ENCODE peak calls at places on chromosomes 3 and 15, in seven cellular contexts. G is H1, W is HepG2, A is K562, Y is GM12892, F is GM12878, Q is SK-N-SH. X is an unnamed sample.

GRCh38 chr15:95932676-95933075 is 397.8 kb upstream of the NR2F2 start:
- DNase-seq in G (no peak), W (no peak), A (no peak), Y (no peak), F (no peak), Q (no peak), X (no peak)

GRCh38 chr3:114104414-114104813 is 47.9 kb downstream of the QTRT2 start:
- DNase-seq in G (peak; percentile 2), W (no peak), A (no peak), Y (no peak), F (no peak), Q (no peak), X (no peak)

GRCh38 chr3:182760576-182761164 is 32.6 kb upstream of the ATP11B start:
- DNase-seq in G (no peak), W (peak; percentile 6), A (no peak), Y (no peak), F (no peak), Q (no peak), X (no peak)

GRCh38 chr3:41318520-41318919 is 119.2 kb downstream of the CTNNB1 start:
- DNase-seq in G (no peak), W (peak; percentile 38), A (no peak), Y (no peak), F (no peak), Q (no peak), X (no peak)

GRCh38 chr15:56965614-56966013 is 47.2 kb downstream of the TCF12 start:
- DNase-seq in G (no peak), W (no peak), A (no peak), Y (no peak), F (no peak), Q (no peak), X (no peak)

GRCh38 chr3:173793963-173794362 is 396.4 kb downstream of the NLGN1 start:
- DNase-seq in G (no peak), W (no peak), A (no peak), Y (no peak), F (no peak), Q (no peak), X (no peak)

GRCh38 chr3:11282250-11283125 is 10.3 kb downstream of the ATG7 start:
- DNase-seq in G (no peak), W (no peak), A (no peak), Y (no peak), F (no peak), Q (no peak), X (no peak)

GRCh38 chr3:41701196-41701698 is 260.7 kb downstream of the ULK4 start:
- DNase-seq in G (no peak), W (no peak), A (no peak), Y (no peak), F (no peak), Q (no peak), X (no peak)

GRCh38 chr3:24502690-24503089 is 8.0 kb upstream of the THRB start:
- DNase-seq in G (no peak), W (no peak), A (peak; percentile 40), Y (no peak), F (no peak), Q (no peak), X (no peak)

GRCh38 chr15:20356444-20357138 is 185.0 kb downstream of the GOLGA6L6 start:
- DNase-seq in G (peak; percentile 90), W (peak; percentile 45), A (peak; percentile 88), Y (no peak), F (no peak), Q (peak; percentile 88), X (peak; percentile 80)

GRCh38 chr15:72472907-72473669 is 1.0 kb upstream of the ARIH1 start:
- DNase-seq in G (no peak), W (no peak), A (no peak), Y (no peak), F (peak; percentile 5), Q (no peak), X (no peak)

GRCh38 chr3:106338582-106339219 is 469.9 kb upstream of the CBLB start:
- DNase-seq in G (no peak), W (no peak), A (no peak), Y (no peak), F (no peak), Q (no peak), X (no peak)

GRCh38 chr15:74519311-74519710 is 21.7 kb upstream of the ARID3B start:
- DNase-seq in G (no peak), W (no peak), A (no peak), Y (no peak), F (no peak), Q (no peak), X (no peak)

GRCh38 chr3:197367081-197367780 is 68.8 kb upstream of the DLG1 start:
- DNase-seq in G (no peak), W (peak; percentile 61), A (no peak), Y (no peak), F (no peak), Q (peak; percentile 16), X (no peak)

GRCh38 chr15:74866090-74866489 is 7.1 kb downstream of the SCAMP2 start:
- DNase-seq in G (no peak), W (no peak), A (peak; percentile 11), Y (no peak), F (no peak), Q (no peak), X (no peak)

GRCh38 chr3:162702768-162703385 is 1206.3 kb downstream of the OTOL1 start:
- DNase-seq in G (no peak), W (no peak), A (no peak), Y (no peak), F (no peak), Q (no peak), X (no peak)

GRCh38 chr15:68032672-68033071 is 21.4 kb upstream of the PIAS1 start:
- DNase-seq in G (no peak), W (no peak), A (no peak), Y (no peak), F (peak; percentile 65), Q (no peak), X (no peak)

GRCh38 chr15:26260517-26261133 is 397.5 kb upstream of the ATP10A start:
- DNase-seq in G (peak; percentile 72), W (peak; percentile 1), A (peak; percentile 46), Y (no peak), F (no peak), Q (peak; percentile 59), X (peak; percentile 16)

GRCh38 chr15:68154923-68155559 is 50.1 kb downstream of the CALML4 start:
- DNase-seq in G (no peak), W (peak; percentile 53), A (no peak), Y (no peak), F (no peak), Q (peak; percentile 39), X (no peak)

GRCh38 chr3:171556574-171557145 is 96.5 kb upstream of the TNIK start:
- DNase-seq in G (no peak), W (no peak), A (no peak), Y (no peak), F (no peak), Q (peak; percentile 42), X (no peak)
- TF ChIP-seq TAF1 in G (no peak), W (no peak), A (no peak), Y (no peak), F (no peak), Q (no peak), X (no peak)

GRCh38 chr3:123346041-123346440 is 102.8 kb downstream of the ADCY5 start:
- DNase-seq in G (no peak), W (no peak), A (no peak), Y (no peak), F (no peak), Q (no peak), X (no peak)

GRCh38 chr3:123344941-123345594 is 103.8 kb downstream of the ADCY5 start:
- DNase-seq in G (no peak), W (no peak), A (no peak), Y (no peak), F (no peak), Q (no peak), X (no peak)

GRCh38 chr3:123347691-123348264 is 101.1 kb downstream of the ADCY5 start:
- DNase-seq in G (no peak), W (no peak), A (no peak), Y (no peak), F (no peak), Q (no peak), X (no peak)

GRCh38 chr3:123347205-123347604 is 101.7 kb downstream of the ADCY5 start:
- DNase-seq in G (no peak), W (no peak), A (no peak), Y (no peak), F (no peak), Q (no peak), X (no peak)

DNA sequence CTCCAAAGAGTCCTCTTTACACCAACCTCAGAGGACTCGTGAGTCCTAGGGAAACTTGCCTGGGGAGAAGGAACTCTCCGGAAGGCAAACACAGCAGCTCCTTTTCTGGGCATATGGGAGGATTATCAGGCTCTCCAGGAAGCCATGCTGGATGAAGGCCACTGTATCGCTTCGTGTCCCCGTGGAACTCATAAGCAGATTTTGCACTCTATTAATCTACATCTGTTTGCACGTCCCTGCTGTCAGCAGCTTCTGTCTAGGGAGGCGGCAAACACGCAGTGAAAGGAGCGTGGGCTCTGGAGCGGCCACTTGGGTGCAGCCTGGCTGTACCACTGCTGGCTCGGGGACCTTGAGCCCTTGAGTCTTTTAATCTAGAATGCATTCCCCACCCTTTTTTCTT is 102.2 kb downstream of the ADCY5 start:
- DNase-seq in G (no peak), W (no peak), A (no peak), Y (no peak), F (no peak), Q (no peak), X (no peak)
- TF ChIP-seq POLR2AphosphoS5 in G (no peak), W (no peak), A (no peak), Y (no peak), F (no peak), Q (no peak), X (no peak)

DNA sequence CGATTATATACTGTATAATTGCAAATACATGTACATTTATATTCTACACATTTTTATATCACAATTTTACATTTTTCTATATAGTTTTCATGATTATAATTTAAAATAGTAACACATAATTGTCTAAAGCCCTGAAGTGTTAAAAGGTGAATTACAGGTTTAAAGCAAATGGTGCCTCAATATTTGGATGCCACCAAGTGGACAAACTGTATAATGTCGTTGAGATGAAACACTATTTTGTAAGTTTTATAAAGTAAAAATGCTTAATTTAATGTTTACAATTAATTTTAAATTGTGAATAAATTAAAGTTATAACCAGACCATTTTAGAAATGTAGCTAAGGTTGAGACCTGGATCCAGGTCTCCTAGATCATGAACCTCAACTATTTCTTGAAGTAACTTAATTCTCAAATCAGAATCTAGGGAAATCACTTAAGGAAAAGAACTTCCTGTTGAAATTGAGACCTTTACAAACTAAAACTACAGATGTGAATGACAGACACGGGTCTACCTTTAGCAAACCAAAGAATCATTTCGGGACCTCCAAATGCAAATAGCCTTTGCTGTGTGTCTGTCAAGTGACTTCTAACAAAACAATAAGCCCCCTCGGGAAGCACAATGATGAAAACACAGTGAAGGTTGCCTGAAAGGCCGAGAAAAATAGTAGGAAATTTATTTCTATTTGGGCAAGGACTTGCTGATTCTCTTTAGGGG is 37.8 kb downstream of the EHHADH start:
- DNase-seq in G (no peak), W (peak; percentile 14), A (peak; percentile 18), Y (no peak), F (no peak), Q (peak; percentile 22), X (peak; percentile 12)
- TF ChIP-seq TAF1 in G (no peak), W (no peak), A (no peak), Y (no peak), F (no peak), Q (no peak), X (no peak)

DNA sequence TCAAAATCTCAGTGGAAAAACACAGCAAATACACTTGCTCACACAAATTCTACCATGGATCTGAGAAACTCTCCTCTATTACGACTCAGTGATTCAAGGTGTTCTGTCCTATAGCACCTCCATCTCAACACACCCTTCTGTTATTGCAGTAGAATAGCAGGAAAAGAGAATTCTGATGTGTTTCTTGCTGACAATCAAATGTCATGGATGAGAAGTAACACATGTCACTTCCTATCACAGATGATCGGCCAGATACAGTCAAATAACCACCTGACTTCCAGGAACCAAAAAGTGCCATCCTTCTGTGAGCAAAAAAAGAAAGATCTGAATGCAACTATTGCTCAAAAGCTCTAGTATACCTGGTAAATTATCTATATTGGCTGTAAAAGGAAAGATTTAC is 734.2 kb upstream of the GBE1 start:
- DNase-seq in G (no peak), W (no peak), A (no peak), Y (no peak), F (no peak), Q (no peak), X (no peak)
- TF ChIP-seq POLR2AphosphoS5 in G (no peak), W (no peak), A (no peak), Y (no peak), F (no peak), Q (no peak), X (no peak)

X was measured in GM12891.